ENCODE peak calls at places on chromosome 13, in eight cellular contexts. P is tibial nerve, I is body of pancreas, S is breast epithelium, R is K562, U is stomach, G is uterus, V is IMR-90. C is an unnamed sample. For H3K36me3, the result is how much of the 10 kb centered on the place peaks cover.

GRCh38 chr13:32824671-32825070 is 191.6 kb upstream of the KL start:
- DNase-seq in P (no peak), I (no peak), S (no peak), R (no peak), U (no peak), G (no peak), V (peak), C (no peak)

GRCh38 chr13:32857077-32857476 is 159.1 kb upstream of the KL start:
- DNase-seq in P (no peak), I (no peak), S (no peak), R (no peak), U (no peak), G (no peak), V (no peak), C (no peak)

GRCh38 chr13:23323946-23324709 is 109.4 kb downstream of the SACS start:
- DNase-seq in P (no peak), I (no peak), S (no peak), R (no peak), U (no peak), G (no peak), V (peak), C (no peak)

GRCh38 chr13:39197645-39198007 is 159.4 kb downstream of the NHLRC3 start:
- DNase-seq in P (no peak), I (no peak), S (no peak), R (no peak), U (no peak), G (no peak), V (no peak), C (no peak)

GRCh38 chr13:95865080-95865597 is 188.1 kb downstream of the UGGT2 start:
- DNase-seq in P (no peak), I (no peak), S (no peak), R (no peak), U (no peak), G (no peak), V (no peak), C (no peak)

GRCh38 chr13:99370476-99371272 is 63.5 kb upstream of the GPR183 start:
- DNase-seq in P (no peak), I (no peak), S (no peak), R (no peak), U (no peak), G (no peak), V (no peak), C (no peak)

GRCh38 chr13:33363328-33363727 is 77.8 kb upstream of the STARD13 start:
- DNase-seq in P (no peak), I (no peak), S (no peak), R (no peak), U (no peak), G (no peak), V (no peak), C (no peak)

GRCh38 chr13:73794755-73795154 is 339.4 kb downstream of the KLF12 start:
- DNase-seq in P (no peak), I (no peak), S (no peak), R (no peak), U (no peak), G (no peak), V (no peak), C (no peak)

GRCh38 chr13:106533940-106534843 is 1.3 kb downstream of the EFNB2 start:
- DNase-seq in P (no peak), I (peak), S (no peak), R (no peak), U (peak), G (peak), V (peak), C (peak)

GRCh38 chr13:40706439-40706838 is 40.0 kb upstream of the FOXO1 start:
- DNase-seq in P (no peak), I (no peak), S (no peak), R (no peak), U (no peak), G (no peak), V (no peak), C (no peak)

GRCh38 chr13:101612736-101613135 is 160.3 kb downstream of the ITGBL1 start:
- DNase-seq in P (no peak), I (no peak), S (no peak), R (no peak), U (no peak), G (no peak), V (no peak), C (no peak)

GRCh38 chr13:20721454-20722357 is 18.2 kb downstream of the IL17D start:
- DNase-seq in P (no peak), I (peak), S (no peak), R (peak), U (peak), G (peak), V (peak), C (peak)

GRCh38 chr13:89486721-89487120 is 1815.5 kb downstream of the SLITRK5 start:
- DNase-seq in P (no peak), I (no peak), S (no peak), R (no peak), U (no peak), G (no peak), V (no peak), C (no peak)

GRCh38 chr13:98460519-98460918 is 116.4 kb downstream of the STK24 start:
- DNase-seq in P (no peak), I (no peak), S (no peak), R (no peak), U (no peak), G (no peak), V (no peak), C (no peak)

GRCh38 chr13:39565036-39565949 is 37.7 kb downstream of the LHFPL6 start:
- DNase-seq in P (no peak), I (no peak), S (no peak), R (no peak), U (no peak), G (peak), V (peak), C (no peak)

GRCh38 chr13:103188688-103189326 is 122.6 kb upstream of the SLC10A2 start:
- DNase-seq in P (no peak), I (no peak), S (no peak), R (no peak), U (no peak), G (no peak), V (no peak), C (no peak)

GRCh38 chr13:105773887-105774538 is 761.4 kb downstream of the EFNB2 start:
- DNase-seq in P (no peak), I (no peak), S (no peak), R (no peak), U (no peak), G (no peak), V (peak), C (no peak)

GRCh38 chr13:71577127-71577526 is 289.9 kb downstream of the DACH1 start:
- DNase-seq in P (no peak), I (no peak), S (no peak), R (no peak), U (no peak), G (no peak), V (no peak), C (no peak)

GRCh38 chr13:38804536-38804935 is 117.7 kb downstream of the FREM2 start:
- DNase-seq in P (no peak), I (no peak), S (no peak), R (no peak), U (no peak), G (no peak), V (no peak), C (no peak)

DNA sequence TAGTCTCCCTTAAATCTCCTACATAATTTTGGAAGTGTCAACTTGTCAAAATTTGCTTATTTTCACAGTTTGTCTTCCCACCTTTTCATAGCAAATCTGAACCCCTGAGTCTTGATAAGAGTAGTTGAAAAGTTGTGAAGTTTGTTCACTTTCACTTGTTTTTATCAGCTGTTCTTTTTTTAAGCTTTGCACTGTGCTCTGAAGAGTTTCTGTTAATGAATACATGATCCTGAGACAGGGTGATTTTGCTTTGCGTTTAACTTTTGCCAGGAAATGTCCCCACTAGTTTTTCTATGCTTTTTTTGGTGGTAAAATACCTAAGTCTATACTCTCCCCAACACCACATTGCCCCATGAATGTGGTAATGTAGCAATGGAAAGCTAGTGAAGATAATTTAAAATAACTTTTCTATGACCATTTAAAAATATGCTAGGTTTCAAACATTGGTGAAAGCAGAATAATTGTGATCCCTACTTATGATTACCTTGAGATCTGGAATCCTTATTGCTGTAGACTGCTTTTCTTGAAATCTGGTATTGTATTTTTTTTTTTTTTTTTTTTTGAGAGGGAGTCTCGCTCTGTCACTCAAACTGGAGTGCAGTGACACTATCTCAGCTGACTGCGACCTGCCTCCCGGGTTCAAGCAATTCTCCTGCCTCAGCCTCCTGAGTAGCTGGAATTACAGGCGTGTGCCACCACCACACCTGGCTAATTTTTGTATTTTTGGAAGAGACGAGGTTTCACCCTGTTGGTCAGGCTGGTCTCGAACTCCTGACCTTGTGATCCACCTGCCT is 5.4 kb downstream of the NUP58 start:
- DNase-seq in P (no peak), I (no peak), S (no peak), R (no peak), U (no peak), G (no peak), V (no peak), C (no peak)
- H3K36me3 ChIP-seq in P (under half), I (under half), S (under half), R (half or more), U (under half), G (under half), V (under half), C (under half)

DNA sequence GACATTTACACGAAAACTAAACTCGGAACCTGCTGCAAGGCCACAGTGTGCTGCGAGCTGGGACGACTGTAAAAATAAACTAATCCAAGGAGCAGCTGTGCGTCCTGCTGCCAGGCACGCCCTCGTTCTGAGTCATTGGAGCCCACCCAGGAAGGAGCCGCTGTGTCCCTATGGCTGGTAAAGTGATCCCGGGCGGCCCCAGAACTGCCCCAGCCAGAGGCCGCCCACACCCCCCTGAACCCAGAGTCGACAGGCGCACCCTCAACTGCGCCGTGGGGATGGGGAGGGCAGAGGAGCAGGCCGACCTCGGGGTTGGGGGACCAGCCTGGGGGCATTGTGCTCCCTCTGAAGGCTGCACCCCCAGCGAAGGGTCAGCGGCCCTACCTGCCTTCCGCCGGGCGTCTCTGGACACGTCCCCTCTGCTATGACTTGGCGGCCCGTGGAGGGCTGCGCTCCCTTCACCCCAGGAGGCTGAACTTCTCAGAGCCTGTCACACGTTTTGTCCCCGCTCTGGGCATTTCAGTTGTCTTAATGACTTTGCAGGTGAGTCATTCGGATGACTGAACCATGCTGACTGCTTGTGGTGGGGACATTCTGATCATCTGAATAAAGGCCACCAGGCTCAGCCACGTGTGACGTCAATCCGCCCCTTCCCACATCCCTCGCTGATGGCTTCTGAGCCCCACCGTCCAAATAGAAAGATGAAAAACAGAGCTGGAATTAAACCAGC is 42.7 kb downstream of the ADPRHL1 start:
- DNase-seq in P (no peak), I (no peak), S (no peak), R (no peak), U (no peak), G (peak), V (peak), C (peak)
- TF ChIP-seq POLR2A in P (no peak), I (no peak), S (no peak), R (no peak), U (no peak), G (no peak), V (peak), C (no peak)

DNA sequence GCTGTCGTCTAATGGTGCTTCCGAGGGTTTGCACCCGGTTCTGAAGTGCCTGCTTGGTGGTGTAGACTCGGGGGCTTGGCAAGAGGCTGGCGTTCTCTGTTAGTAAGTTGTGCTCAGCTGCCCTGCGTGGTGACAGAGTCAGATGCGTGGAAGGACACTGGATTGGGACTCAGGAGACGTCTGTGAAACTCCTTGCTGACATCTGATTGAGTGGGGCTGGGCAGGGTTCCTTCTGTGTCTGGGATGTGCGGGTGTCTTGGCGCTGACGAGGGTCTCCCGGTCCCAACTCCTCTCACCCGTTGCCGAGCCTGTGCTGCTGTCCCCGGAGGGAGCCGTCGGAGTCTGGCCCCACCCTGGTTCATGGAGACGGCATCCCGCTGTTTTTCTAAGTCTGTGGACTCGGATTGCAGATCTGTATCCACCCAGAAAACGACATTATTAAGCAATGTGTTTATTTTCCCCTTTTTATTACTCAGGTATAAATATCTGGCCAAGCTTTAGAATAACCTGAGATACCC is 16.4 kb upstream of the DCUN1D2 start:
- DNase-seq in P (no peak), I (no peak), S (no peak), R (no peak), U (no peak), G (no peak), V (no peak), C (no peak)
- H3K36me3 ChIP-seq in P (under half), I (under half), S (under half), R (half or more), U (half or more), G (under half), V (half or more), C (half or more)

GRCh38 chr13:27620377-27621115 is at the start of gene LNX2:
- DNase-seq in P (peak), I (peak), S (peak), R (peak), U (peak), G (peak), V (peak), C (peak)

GRCh38 chr13:27617801-27618411 is 2.4 kb downstream of the LNX2 start:
- DNase-seq in P (no peak), I (peak), S (no peak), R (no peak), U (peak), G (no peak), V (no peak), C (no peak)

GRCh38 chr13:27621116-27621365 is 651 bp upstream of the POLR1D start:
- DNase-seq in P (no peak), I (no peak), S (no peak), R (no peak), U (no peak), G (no peak), V (no peak), C (no peak)

GRCh38 chr13:27619711-27620376 is 485 bp downstream of the LNX2 start:
- DNase-seq in P (peak), I (no peak), S (peak), R (no peak), U (no peak), G (no peak), V (peak), C (peak)

GRCh38 chr13:27619093-27619705 is 1.1 kb downstream of the LNX2 start:
- DNase-seq in P (no peak), I (peak), S (no peak), R (no peak), U (no peak), G (no peak), V (peak), C (no peak)
- TF ChIP-seq POLR2A in P (no peak), I (peak), S (no peak), R (no peak), U (no peak), G (no peak), V (no peak), C (no peak)

GRCh38 chr13:48249018-48249417 is 16.0 kb downstream of the ITM2B start:
- DNase-seq in P (no peak), I (no peak), S (no peak), R (no peak), U (no peak), G (no peak), V (no peak), C (no peak)

GRCh38 chr13:48253849-48254248 is 20.8 kb downstream of the ITM2B start:
- DNase-seq in P (no peak), I (no peak), S (no peak), R (no peak), U (no peak), G (no peak), V (no peak), C (no peak)

GRCh38 chr13:48251616-48252081 is 18.6 kb downstream of the ITM2B start:
- DNase-seq in P (no peak), I (no peak), S (no peak), R (no peak), U (no peak), G (peak), V (peak), C (no peak)

GRCh38 chr13:48255090-48255489 is 22.1 kb downstream of the ITM2B start:
- DNase-seq in P (no peak), I (no peak), S (no peak), R (no peak), U (no peak), G (no peak), V (no peak), C (no peak)

GRCh38 chr13:48252176-48252575 is 19.2 kb downstream of the ITM2B start:
- DNase-seq in P (no peak), I (no peak), S (no peak), R (no peak), U (no peak), G (no peak), V (no peak), C (no peak)
- H3K36me3 ChIP-seq in P (under half), I (under half), S (under half), R (under half), U (under half), G (under half), V (under half), C (under half)

GRCh38 chr13:77650409-77650808 is 47.1 kb upstream of the SLAIN1 start:
- DNase-seq in P (no peak), I (no peak), S (no peak), R (no peak), U (no peak), G (no peak), V (no peak), C (no peak)
- TF ChIP-seq POLR2A in P (no peak), I (no peak), S (no peak), R (no peak), U (no peak), G (no peak), V (no peak), C (no peak)

DNA sequence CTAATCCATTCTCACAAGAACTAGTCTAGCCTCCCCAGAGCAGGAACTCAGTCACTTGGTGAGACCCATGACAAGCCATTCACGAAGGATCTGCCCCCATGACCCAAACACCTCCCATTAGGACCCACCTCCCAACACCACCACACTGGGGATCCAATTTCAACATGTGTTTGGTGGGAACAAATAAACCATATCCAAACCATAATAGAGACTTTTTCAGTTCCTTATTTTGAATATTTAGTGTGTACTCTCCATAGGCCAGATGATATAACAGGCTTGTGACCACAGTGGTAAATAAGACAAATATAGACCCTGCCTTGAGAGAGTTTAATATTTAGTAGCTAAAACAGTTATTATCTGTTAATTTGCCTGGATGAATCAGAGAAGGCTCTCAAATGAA is 227.5 kb upstream of the SERP2 start:
- DNase-seq in P (no peak), I (no peak), S (no peak), R (no peak), U (no peak), G (no peak), V (no peak), C (no peak)
- H3K36me3 ChIP-seq in P (under half), I (under half), S (under half), R (under half), U (under half), G (under half), V (under half), C (under half)

GRCh38 chr13:34990399-34991224 is 48.5 kb downstream of the NBEA start:
- DNase-seq in P (no peak), I (no peak), S (no peak), R (no peak), U (no peak), G (no peak), V (no peak), C (no peak)

GRCh38 chr13:34988330-34988791 is 46.3 kb downstream of the NBEA start:
- DNase-seq in P (no peak), I (no peak), S (no peak), R (no peak), U (no peak), G (no peak), V (no peak), C (no peak)

DNA sequence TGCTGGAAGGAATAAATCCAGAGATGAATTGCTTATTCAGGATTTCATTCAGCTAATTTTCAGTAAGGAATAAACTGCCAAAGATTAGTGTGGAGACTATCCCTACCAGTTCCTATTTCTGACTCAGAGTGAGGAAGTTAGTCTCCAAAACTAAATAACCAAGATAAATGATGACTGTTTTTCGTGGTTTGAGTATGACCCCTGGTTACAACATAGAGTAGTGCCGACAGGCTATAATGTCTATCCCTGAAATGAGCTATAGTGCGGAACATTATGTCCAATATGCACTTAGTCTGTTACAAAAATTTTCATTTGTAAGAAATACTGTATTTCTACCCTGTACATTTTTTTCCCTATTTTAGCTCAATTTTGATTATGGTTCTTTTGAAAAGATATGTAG is 51.4 kb downstream of the NBEA start:
- DNase-seq in P (no peak), I (no peak), S (no peak), R (no peak), U (no peak), G (no peak), V (no peak), C (no peak)
- TF ChIP-seq POLR2A in P (no peak), I (no peak), S (no peak), R (no peak), U (no peak), G (no peak), V (no peak), C (no peak)

GRCh38 chr13:51244637-51245405 is 22.6 kb downstream of the FAM124A start:
- DNase-seq in P (no peak), I (no peak), S (no peak), R (no peak), U (no peak), G (no peak), V (no peak), C (no peak)
- H3K36me3 ChIP-seq in P (under half), I (under half), S (under half), R (under half), U (under half), G (under half), V (under half), C (under half)